ENCODE peak calls at places on chromosome 20, in four cellular contexts. D is Calu3, C is HEK293T, Z is brain pericyte. A is an unnamed sample.

GRCh38 chr20:59933296-59933848 is at the start of gene SYCP2:
- DNase-seq in D (peak; percentile 87), C (no peak), Z (no peak), A (no peak)

GRCh38 chr20:17627101-17627950 is 54.7 kb downstream of the RRBP1 start:
- DNase-seq in D (no peak), C (no peak), Z (no peak), A (no peak)

GRCh38 chr20:63232235-63233060 is 3.3 kb upstream of the BIRC7 start:
- DNase-seq in D (peak; percentile 67), C (no peak), Z (peak; percentile 79), A (peak; percentile 74)

GRCh38 chr20:33812673-33813462 is 1.7 kb downstream of the CHMP4B start:
- DNase-seq in D (peak; percentile 60), C (peak; percentile 62), Z (no peak), A (no peak)

GRCh38 chr20:8854566-8854965 is 214.3 kb upstream of the PLCB4 start:
- DNase-seq in D (no peak), C (no peak), Z (no peak), A (no peak)

GRCh38 chr20:37336369-37337207 is 9.4 kb upstream of the SRC start:
- DNase-seq in D (no peak), C (no peak), Z (no peak), A (no peak)

GRCh38 chr20:43960231-43960630 is 45.6 kb downstream of the TOX2 start:
- DNase-seq in D (no peak), C (no peak), Z (no peak), A (no peak)

GRCh38 chr20:64029293-64030117 is 6.5 kb upstream of the C20orf204 start:
- DNase-seq in D (no peak), C (no peak), Z (no peak), A (no peak)

GRCh38 chr20:49384437-49385434 is 97.7 kb downstream of the KCNB1 start:
- DNase-seq in D (peak; percentile 89), C (peak; percentile 79), Z (no peak), A (no peak)

GRCh38 chr20:31716818-31717477 is 5.7 kb downstream of the BCL2L1 start:
- DNase-seq in D (no peak), C (no peak), Z (no peak), A (no peak)

GRCh38 chr20:16476032-16476431 is 97.2 kb downstream of the KIF16B start:
- DNase-seq in D (no peak), C (peak; percentile 39), Z (peak; percentile 21), A (peak; percentile 52)

GRCh38 chr20:62267543-62267942 is 29.2 kb downstream of the OSBPL2 start:
- DNase-seq in D (no peak), C (no peak), Z (no peak), A (no peak)

GRCh38 chr20:40497781-40498691 is 191.0 kb downstream of the MAFB start:
- DNase-seq in D (no peak), C (no peak), Z (no peak), A (no peak)

GRCh38 chr20:52945268-52945667 is 26.9 kb upstream of the TSHZ2 start:
- DNase-seq in D (no peak), C (no peak), Z (no peak), A (no peak)

GRCh38 chr20:32957451-32957850 is 46.8 kb downstream of the SUN5 start:
- DNase-seq in D (no peak), C (no peak), Z (no peak), A (no peak)

GRCh38 chr20:5039255-5039657 is 37.9 kb upstream of the SLC23A2 start:
- DNase-seq in D (no peak), C (no peak), Z (no peak), A (no peak)

GRCh38 chr20:51419236-51419635 is 123.3 kb downstream of the NFATC2 start:
- DNase-seq in D (no peak), C (no peak), Z (no peak), A (no peak)

GRCh38 chr20:61588356-61589054 is 336.4 kb downstream of the CDH4 start:
- DNase-seq in D (no peak), C (no peak), Z (peak; percentile 6), A (peak; percentile 2)

GRCh38 chr20:43824699-43825402 is 89.8 kb upstream of the TOX2 start:
- DNase-seq in D (peak; percentile 19), C (no peak), Z (no peak), A (no peak)

GRCh38 chr20:50187403-50188051 is 3.1 kb upstream of the CEBPB start:
- DNase-seq in D (peak; percentile 51), C (no peak), Z (peak; percentile 61), A (no peak)